ENCODE peak calls at places on chromosomes 4 and X, in nine cellular contexts. One of them, this sample, is unnamed.

GRCh38 chr4:113955948-113956347 is 23.5 kb downstream of the ARSJ start:
- DNase-seq in sciatic nerve: no peak
- DNase-seq in HFF-Myc: no peak
- DNase-seq in T-helper 1 cell: no peak
- DNase-seq in H54: no peak
- DNase-seq in T-helper 17 cell: no peak
- DNase-seq in psoas muscle: no peak
- DNase-seq in natural killer cell treated with Interleukin-12 subunit alpha and Interleukin-12 subunit beta and Interleukin-15 and Interleukin-18, amount 100 ng/mL, for 72 hours: no peak
- DNase-seq in activated T-cell treated with anti-CD3 and anti-CD28 coated beads, Interleukin-2, amount 50 U/mL, for 72 hours: no peak
- DNase-seq in this sample: no peak

GRCh38 chr4:1074077-1074476 is 39.3 kb downstream of the RNF212 start:
- DNase-seq in HFF-Myc: no peak
- DNase-seq in T-helper 1 cell: no peak
- DNase-seq in H54: no peak
- DNase-seq in sciatic nerve: no peak
- DNase-seq in activated T-cell treated with anti-CD3 and anti-CD28 coated beads, Interleukin-2, amount 50 U/mL, for 72 hours: no peak
- DNase-seq in T-helper 17 cell: no peak
- DNase-seq in psoas muscle: no peak
- DNase-seq in natural killer cell treated with Interleukin-12 subunit alpha and Interleukin-12 subunit beta and Interleukin-15 and Interleukin-18, amount 100 ng/mL, for 72 hours: no peak
- DNase-seq in this sample: no peak

GRCh38 chr4:86367577-86367976 is 7.7 kb upstream of the MAPK10 start:
- DNase-seq in psoas muscle: no peak
- DNase-seq in T-helper 1 cell: no peak
- DNase-seq in natural killer cell treated with Interleukin-12 subunit alpha and Interleukin-12 subunit beta and Interleukin-15 and Interleukin-18, amount 100 ng/mL, for 72 hours: no peak
- DNase-seq in HFF-Myc: no peak
- DNase-seq in sciatic nerve: no peak
- DNase-seq in activated T-cell treated with anti-CD3 and anti-CD28 coated beads, Interleukin-2, amount 50 U/mL, for 72 hours: no peak
- DNase-seq in T-helper 17 cell: no peak
- DNase-seq in H54: no peak
- DNase-seq in this sample: no peak

GRCh38 chr4:86117781-86118302 is 242.0 kb downstream of the MAPK10 start:
- DNase-seq in H54: no peak
- DNase-seq in psoas muscle: no peak
- DNase-seq in sciatic nerve: no peak
- DNase-seq in activated T-cell treated with anti-CD3 and anti-CD28 coated beads, Interleukin-2, amount 50 U/mL, for 72 hours: no peak
- DNase-seq in natural killer cell treated with Interleukin-12 subunit alpha and Interleukin-12 subunit beta and Interleukin-15 and Interleukin-18, amount 100 ng/mL, for 72 hours: no peak
- DNase-seq in T-helper 17 cell: no peak
- DNase-seq in T-helper 1 cell: no peak
- DNase-seq in HFF-Myc: no peak
- DNase-seq in this sample: no peak

GRCh38 chrX:39931554-39932282 is 166.0 kb downstream of the BCOR start:
- DNase-seq in activated T-cell treated with anti-CD3 and anti-CD28 coated beads, Interleukin-2, amount 50 U/mL, for 72 hours: no peak
- DNase-seq in T-helper 1 cell: no peak
- DNase-seq in natural killer cell treated with Interleukin-12 subunit alpha and Interleukin-12 subunit beta and Interleukin-15 and Interleukin-18, amount 100 ng/mL, for 72 hours: no peak
- DNase-seq in HFF-Myc: no peak
- DNase-seq in sciatic nerve: no peak
- DNase-seq in psoas muscle: no peak
- DNase-seq in T-helper 17 cell: no peak
- DNase-seq in H54: no peak
- DNase-seq in this sample: no peak

GRCh38 chr4:41882622-41883347 is 52.4 kb upstream of the TMEM33 start:
- DNase-seq in sciatic nerve: no peak
- DNase-seq in H54: peak
- DNase-seq in T-helper 1 cell: no peak
- DNase-seq in activated T-cell treated with anti-CD3 and anti-CD28 coated beads, Interleukin-2, amount 50 U/mL, for 72 hours: peak
- DNase-seq in natural killer cell treated with Interleukin-12 subunit alpha and Interleukin-12 subunit beta and Interleukin-15 and Interleukin-18, amount 100 ng/mL, for 72 hours: no peak
- DNase-seq in T-helper 17 cell: peak
- DNase-seq in HFF-Myc: no peak
- DNase-seq in psoas muscle: no peak
- DNase-seq in this sample: no peak

GRCh38 chrX:115560211-115560977 is 580 bp upstream of the PLS3 start:
- DNase-seq in activated T-cell treated with anti-CD3 and anti-CD28 coated beads, Interleukin-2, amount 50 U/mL, for 72 hours: no peak
- DNase-seq in HFF-Myc: no peak
- DNase-seq in T-helper 1 cell: no peak
- DNase-seq in T-helper 17 cell: no peak
- DNase-seq in sciatic nerve: no peak
- DNase-seq in psoas muscle: no peak
- DNase-seq in H54: no peak
- DNase-seq in natural killer cell treated with Interleukin-12 subunit alpha and Interleukin-12 subunit beta and Interleukin-15 and Interleukin-18, amount 100 ng/mL, for 72 hours: no peak
- DNase-seq in this sample: no peak

GRCh38 chrX:115284877-115285276 is 4.6 kb upstream of the LUZP4 start:
- DNase-seq in T-helper 1 cell: no peak
- DNase-seq in activated T-cell treated with anti-CD3 and anti-CD28 coated beads, Interleukin-2, amount 50 U/mL, for 72 hours: no peak
- DNase-seq in psoas muscle: no peak
- DNase-seq in H54: no peak
- DNase-seq in HFF-Myc: no peak
- DNase-seq in natural killer cell treated with Interleukin-12 subunit alpha and Interleukin-12 subunit beta and Interleukin-15 and Interleukin-18, amount 100 ng/mL, for 72 hours: no peak
- DNase-seq in T-helper 17 cell: no peak
- DNase-seq in sciatic nerve: no peak
- DNase-seq in this sample: no peak

GRCh38 chr4:23962462-23962861 is 72.6 kb upstream of the PPARGC1A start:
- DNase-seq in psoas muscle: no peak
- DNase-seq in sciatic nerve: no peak
- DNase-seq in HFF-Myc: no peak
- DNase-seq in T-helper 17 cell: no peak
- DNase-seq in activated T-cell treated with anti-CD3 and anti-CD28 coated beads, Interleukin-2, amount 50 U/mL, for 72 hours: no peak
- DNase-seq in natural killer cell treated with Interleukin-12 subunit alpha and Interleukin-12 subunit beta and Interleukin-15 and Interleukin-18, amount 100 ng/mL, for 72 hours: no peak
- DNase-seq in T-helper 1 cell: no peak
- DNase-seq in H54: no peak
- DNase-seq in this sample: no peak

GRCh38 chr4:1402516-1403101 is 3.6 kb downstream of the NKX1-1 start:
- DNase-seq in T-helper 17 cell: no peak
- DNase-seq in activated T-cell treated with anti-CD3 and anti-CD28 coated beads, Interleukin-2, amount 50 U/mL, for 72 hours: no peak
- DNase-seq in sciatic nerve: no peak
- DNase-seq in H54: no peak
- DNase-seq in HFF-Myc: no peak
- DNase-seq in natural killer cell treated with Interleukin-12 subunit alpha and Interleukin-12 subunit beta and Interleukin-15 and Interleukin-18, amount 100 ng/mL, for 72 hours: no peak
- DNase-seq in psoas muscle: no peak
- DNase-seq in T-helper 1 cell: peak
- DNase-seq in this sample: no peak

GRCh38 chr4:2258091-2259035 is 3.5 kb downstream of the MXD4 start:
- DNase-seq in natural killer cell treated with Interleukin-12 subunit alpha and Interleukin-12 subunit beta and Interleukin-15 and Interleukin-18, amount 100 ng/mL, for 72 hours: peak
- DNase-seq in HFF-Myc: no peak
- DNase-seq in T-helper 17 cell: no peak
- DNase-seq in psoas muscle: peak
- DNase-seq in sciatic nerve: peak
- DNase-seq in T-helper 1 cell: no peak
- DNase-seq in activated T-cell treated with anti-CD3 and anti-CD28 coated beads, Interleukin-2, amount 50 U/mL, for 72 hours: no peak
- DNase-seq in H54: no peak
- DNase-seq in this sample: no peak

GRCh38 chr4:70768301-70768948 is 46.7 kb downstream of the RUFY3 start:
- DNase-seq in natural killer cell treated with Interleukin-12 subunit alpha and Interleukin-12 subunit beta and Interleukin-15 and Interleukin-18, amount 100 ng/mL, for 72 hours: no peak
- DNase-seq in sciatic nerve: no peak
- DNase-seq in HFF-Myc: no peak
- DNase-seq in psoas muscle: no peak
- DNase-seq in activated T-cell treated with anti-CD3 and anti-CD28 coated beads, Interleukin-2, amount 50 U/mL, for 72 hours: no peak
- DNase-seq in T-helper 1 cell: no peak
- DNase-seq in T-helper 17 cell: no peak
- DNase-seq in H54: no peak
- DNase-seq in this sample: no peak

GRCh38 chr4:112882286-112882685 is 167.2 kb upstream of the ANK2 start:
- DNase-seq in H54: no peak
- DNase-seq in psoas muscle: no peak
- DNase-seq in activated T-cell treated with anti-CD3 and anti-CD28 coated beads, Interleukin-2, amount 50 U/mL, for 72 hours: no peak
- DNase-seq in HFF-Myc: no peak
- DNase-seq in sciatic nerve: no peak
- DNase-seq in natural killer cell treated with Interleukin-12 subunit alpha and Interleukin-12 subunit beta and Interleukin-15 and Interleukin-18, amount 100 ng/mL, for 72 hours: no peak
- DNase-seq in T-helper 1 cell: no peak
- DNase-seq in T-helper 17 cell: no peak
- DNase-seq in this sample: no peak

GRCh38 chr4:57631147-57631546 is 521.0 kb upstream of the IGFBP7 start:
- DNase-seq in psoas muscle: no peak
- DNase-seq in H54: no peak
- DNase-seq in activated T-cell treated with anti-CD3 and anti-CD28 coated beads, Interleukin-2, amount 50 U/mL, for 72 hours: no peak
- DNase-seq in T-helper 1 cell: no peak
- DNase-seq in natural killer cell treated with Interleukin-12 subunit alpha and Interleukin-12 subunit beta and Interleukin-15 and Interleukin-18, amount 100 ng/mL, for 72 hours: no peak
- DNase-seq in HFF-Myc: no peak
- DNase-seq in sciatic nerve: no peak
- DNase-seq in T-helper 17 cell: no peak
- DNase-seq in this sample: no peak

GRCh38 chr4:76589872-76590846 is 155.1 kb downstream of the SHROOM3 start:
- DNase-seq in sciatic nerve: no peak
- DNase-seq in T-helper 17 cell: no peak
- DNase-seq in T-helper 1 cell: no peak
- DNase-seq in psoas muscle: no peak
- DNase-seq in activated T-cell treated with anti-CD3 and anti-CD28 coated beads, Interleukin-2, amount 50 U/mL, for 72 hours: no peak
- DNase-seq in H54: peak
- DNase-seq in natural killer cell treated with Interleukin-12 subunit alpha and Interleukin-12 subunit beta and Interleukin-15 and Interleukin-18, amount 100 ng/mL, for 72 hours: no peak
- DNase-seq in HFF-Myc: peak
- DNase-seq in this sample: peak

GRCh38 chr4:175772170-175772685 is 39.8 kb downstream of the GPM6A start:
- DNase-seq in HFF-Myc: no peak
- DNase-seq in psoas muscle: no peak
- DNase-seq in natural killer cell treated with Interleukin-12 subunit alpha and Interleukin-12 subunit beta and Interleukin-15 and Interleukin-18, amount 100 ng/mL, for 72 hours: no peak
- DNase-seq in T-helper 1 cell: no peak
- DNase-seq in activated T-cell treated with anti-CD3 and anti-CD28 coated beads, Interleukin-2, amount 50 U/mL, for 72 hours: no peak
- DNase-seq in T-helper 17 cell: no peak
- DNase-seq in H54: no peak
- DNase-seq in sciatic nerve: no peak
- DNase-seq in this sample: no peak

GRCh38 chr4:87118826-87119225 is 101.6 kb downstream of the KLHL8 start:
- DNase-seq in T-helper 1 cell: no peak
- DNase-seq in activated T-cell treated with anti-CD3 and anti-CD28 coated beads, Interleukin-2, amount 50 U/mL, for 72 hours: no peak
- DNase-seq in H54: no peak
- DNase-seq in HFF-Myc: peak
- DNase-seq in psoas muscle: no peak
- DNase-seq in natural killer cell treated with Interleukin-12 subunit alpha and Interleukin-12 subunit beta and Interleukin-15 and Interleukin-18, amount 100 ng/mL, for 72 hours: no peak
- DNase-seq in T-helper 17 cell: no peak
- DNase-seq in sciatic nerve: no peak
- DNase-seq in this sample: no peak

GRCh38 chr4:123892997-123893745 is 496.6 kb downstream of the SPRY1 start:
- DNase-seq in H54: no peak
- DNase-seq in psoas muscle: no peak
- DNase-seq in T-helper 17 cell: no peak
- DNase-seq in HFF-Myc: no peak
- DNase-seq in natural killer cell treated with Interleukin-12 subunit alpha and Interleukin-12 subunit beta and Interleukin-15 and Interleukin-18, amount 100 ng/mL, for 72 hours: no peak
- DNase-seq in activated T-cell treated with anti-CD3 and anti-CD28 coated beads, Interleukin-2, amount 50 U/mL, for 72 hours: no peak
- DNase-seq in T-helper 1 cell: no peak
- DNase-seq in sciatic nerve: no peak
- DNase-seq in this sample: no peak

GRCh38 chr4:160510925-160511324 is 1408.0 kb downstream of the RAPGEF2 start:
- DNase-seq in T-helper 17 cell: no peak
- DNase-seq in psoas muscle: no peak
- DNase-seq in T-helper 1 cell: no peak
- DNase-seq in HFF-Myc: no peak
- DNase-seq in sciatic nerve: no peak
- DNase-seq in natural killer cell treated with Interleukin-12 subunit alpha and Interleukin-12 subunit beta and Interleukin-15 and Interleukin-18, amount 100 ng/mL, for 72 hours: no peak
- DNase-seq in activated T-cell treated with anti-CD3 and anti-CD28 coated beads, Interleukin-2, amount 50 U/mL, for 72 hours: no peak
- DNase-seq in H54: no peak
- DNase-seq in this sample: no peak

GRCh38 chr4:16140520-16141249 is 56.9 kb upstream of the PROM1 start:
- DNase-seq in natural killer cell treated with Interleukin-12 subunit alpha and Interleukin-12 subunit beta and Interleukin-15 and Interleukin-18, amount 100 ng/mL, for 72 hours: no peak
- DNase-seq in T-helper 17 cell: no peak
- DNase-seq in T-helper 1 cell: no peak
- DNase-seq in HFF-Myc: peak
- DNase-seq in psoas muscle: no peak
- DNase-seq in H54: peak
- DNase-seq in activated T-cell treated with anti-CD3 and anti-CD28 coated beads, Interleukin-2, amount 50 U/mL, for 72 hours: no peak
- DNase-seq in sciatic nerve: no peak
- DNase-seq in this sample: no peak

GRCh38 chrX:45006002-45006800 is 133.2 kb downstream of the KDM6A start:
- DNase-seq in natural killer cell treated with Interleukin-12 subunit alpha and Interleukin-12 subunit beta and Interleukin-15 and Interleukin-18, amount 100 ng/mL, for 72 hours: no peak
- DNase-seq in H54: peak
- DNase-seq in psoas muscle: no peak
- DNase-seq in sciatic nerve: no peak
- DNase-seq in T-helper 1 cell: no peak
- DNase-seq in activated T-cell treated with anti-CD3 and anti-CD28 coated beads, Interleukin-2, amount 50 U/mL, for 72 hours: peak
- DNase-seq in HFF-Myc: no peak
- DNase-seq in T-helper 17 cell: no peak
- DNase-seq in this sample: no peak

GRCh38 chr4:891747-892146 is 40.4 kb downstream of the GAK start:
- DNase-seq in H54: peak
- DNase-seq in sciatic nerve: no peak
- DNase-seq in T-helper 17 cell: no peak
- DNase-seq in natural killer cell treated with Interleukin-12 subunit alpha and Interleukin-12 subunit beta and Interleukin-15 and Interleukin-18, amount 100 ng/mL, for 72 hours: no peak
- DNase-seq in psoas muscle: no peak
- DNase-seq in HFF-Myc: no peak
- DNase-seq in activated T-cell treated with anti-CD3 and anti-CD28 coated beads, Interleukin-2, amount 50 U/mL, for 72 hours: peak
- DNase-seq in T-helper 1 cell: no peak
- DNase-seq in this sample: peak

GRCh38 chr4:21380861-21381260 is 567.7 kb downstream of the KCNIP4 start:
- DNase-seq in T-helper 17 cell: no peak
- DNase-seq in HFF-Myc: no peak
- DNase-seq in natural killer cell treated with Interleukin-12 subunit alpha and Interleukin-12 subunit beta and Interleukin-15 and Interleukin-18, amount 100 ng/mL, for 72 hours: no peak
- DNase-seq in sciatic nerve: no peak
- DNase-seq in psoas muscle: no peak
- DNase-seq in H54: no peak
- DNase-seq in activated T-cell treated with anti-CD3 and anti-CD28 coated beads, Interleukin-2, amount 50 U/mL, for 72 hours: no peak
- DNase-seq in T-helper 1 cell: no peak
- DNase-seq in this sample: no peak

GRCh38 chr4:139593091-139593564 is 37.1 kb upstream of the SETD7 start:
- DNase-seq in activated T-cell treated with anti-CD3 and anti-CD28 coated beads, Interleukin-2, amount 50 U/mL, for 72 hours: no peak
- DNase-seq in natural killer cell treated with Interleukin-12 subunit alpha and Interleukin-12 subunit beta and Interleukin-15 and Interleukin-18, amount 100 ng/mL, for 72 hours: no peak
- DNase-seq in T-helper 17 cell: no peak
- DNase-seq in psoas muscle: no peak
- DNase-seq in T-helper 1 cell: no peak
- DNase-seq in H54: peak
- DNase-seq in sciatic nerve: no peak
- DNase-seq in HFF-Myc: no peak
- DNase-seq in this sample: no peak

GRCh38 chr4:160514126-160514525 is 1411.2 kb downstream of the RAPGEF2 start:
- DNase-seq in T-helper 1 cell: no peak
- DNase-seq in natural killer cell treated with Interleukin-12 subunit alpha and Interleukin-12 subunit beta and Interleukin-15 and Interleukin-18, amount 100 ng/mL, for 72 hours: no peak
- DNase-seq in sciatic nerve: no peak
- DNase-seq in psoas muscle: no peak
- DNase-seq in HFF-Myc: no peak
- DNase-seq in T-helper 17 cell: no peak
- DNase-seq in H54: no peak
- DNase-seq in activated T-cell treated with anti-CD3 and anti-CD28 coated beads, Interleukin-2, amount 50 U/mL, for 72 hours: no peak
- DNase-seq in this sample: no peak

GRCh38 chr4:184250795-184251679 is 33.4 kb upstream of the ENPP6 start:
- DNase-seq in T-helper 17 cell: no peak
- DNase-seq in H54: peak
- DNase-seq in HFF-Myc: peak
- DNase-seq in natural killer cell treated with Interleukin-12 subunit alpha and Interleukin-12 subunit beta and Interleukin-15 and Interleukin-18, amount 100 ng/mL, for 72 hours: no peak
- DNase-seq in psoas muscle: no peak
- DNase-seq in sciatic nerve: no peak
- DNase-seq in activated T-cell treated with anti-CD3 and anti-CD28 coated beads, Interleukin-2, amount 50 U/mL, for 72 hours: peak
- DNase-seq in T-helper 1 cell: no peak
- DNase-seq in this sample: peak

GRCh38 chr4:71944956-71945355 is 86.8 kb upstream of the NPFFR2 start:
- DNase-seq in T-helper 1 cell: no peak
- DNase-seq in psoas muscle: no peak
- DNase-seq in T-helper 17 cell: no peak
- DNase-seq in activated T-cell treated with anti-CD3 and anti-CD28 coated beads, Interleukin-2, amount 50 U/mL, for 72 hours: no peak
- DNase-seq in sciatic nerve: no peak
- DNase-seq in HFF-Myc: no peak
- DNase-seq in natural killer cell treated with Interleukin-12 subunit alpha and Interleukin-12 subunit beta and Interleukin-15 and Interleukin-18, amount 100 ng/mL, for 72 hours: no peak
- DNase-seq in H54: no peak
- DNase-seq in this sample: no peak

GRCh38 chr4:186724861-186725419 is 1.3 kb upstream of the FAT1 start:
- DNase-seq in psoas muscle: no peak
- DNase-seq in H54: no peak
- DNase-seq in natural killer cell treated with Interleukin-12 subunit alpha and Interleukin-12 subunit beta and Interleukin-15 and Interleukin-18, amount 100 ng/mL, for 72 hours: no peak
- DNase-seq in activated T-cell treated with anti-CD3 and anti-CD28 coated beads, Interleukin-2, amount 50 U/mL, for 72 hours: no peak
- DNase-seq in HFF-Myc: no peak
- DNase-seq in sciatic nerve: no peak
- DNase-seq in T-helper 17 cell: no peak
- DNase-seq in T-helper 1 cell: no peak
- DNase-seq in this sample: no peak

GRCh38 chr4:35539404-35540055 is 704.8 kb downstream of the ARAP2 start:
- DNase-seq in activated T-cell treated with anti-CD3 and anti-CD28 coated beads, Interleukin-2, amount 50 U/mL, for 72 hours: no peak
- DNase-seq in T-helper 17 cell: no peak
- DNase-seq in H54: no peak
- DNase-seq in T-helper 1 cell: no peak
- DNase-seq in sciatic nerve: no peak
- DNase-seq in natural killer cell treated with Interleukin-12 subunit alpha and Interleukin-12 subunit beta and Interleukin-15 and Interleukin-18, amount 100 ng/mL, for 72 hours: no peak
- DNase-seq in HFF-Myc: no peak
- DNase-seq in psoas muscle: no peak
- DNase-seq in this sample: no peak

GRCh38 chr4:189385098-189385497 is 555.6 kb upstream of the FRG1 start:
- DNase-seq in sciatic nerve: no peak
- DNase-seq in natural killer cell treated with Interleukin-12 subunit alpha and Interleukin-12 subunit beta and Interleukin-15 and Interleukin-18, amount 100 ng/mL, for 72 hours: no peak
- DNase-seq in T-helper 17 cell: no peak
- DNase-seq in psoas muscle: no peak
- DNase-seq in activated T-cell treated with anti-CD3 and anti-CD28 coated beads, Interleukin-2, amount 50 U/mL, for 72 hours: no peak
- DNase-seq in HFF-Myc: no peak
- DNase-seq in T-helper 1 cell: no peak
- DNase-seq in H54: no peak
- DNase-seq in this sample: no peak

This sample was measured in iPS DF 6.9.